ENCODE peak calls at places on chromosome 1, in nine cellular contexts. One of them, this sample, is unnamed.
A peak's percentile ranks its signal among the peaks of the same experiment; 100 is the strongest.

GRCh38 chr1:17120962-17121837 is 1.9 kb upstream of the PADI2 start:
- DNase-seq in HCEC 1CT: no peak
- DNase-seq in fibroblast of the conjunctiva: no peak
- DNase-seq in prostate gland: peak; percentile 42
- DNase-seq in activated T-helper 1 cell treated with Interleukin-2 at 50 U/mL for 16 hours: no peak
- DNase-seq in type B pancreatic cell: no peak
- DNase-seq in dermis blood vessel endothelial cell: no peak
- DNase-seq in NCI-H510A treated with DMSO at 0.1 percent for 48 hours: no peak
- DNase-seq in cardiac septum: peak; percentile 71
- DNase-seq in this sample: no peak

GRCh38 chr1:51675177-51675780 is 58.4 kb downstream of the OSBPL9 start:
- DNase-seq in HCEC 1CT: peak; percentile 48
- DNase-seq in prostate gland: no peak
- DNase-seq in activated T-helper 1 cell treated with Interleukin-2 at 50 U/mL for 16 hours: no peak
- DNase-seq in fibroblast of the conjunctiva: no peak
- DNase-seq in type B pancreatic cell: no peak
- DNase-seq in NCI-H510A treated with DMSO at 0.1 percent for 48 hours: no peak
- DNase-seq in cardiac septum: no peak
- DNase-seq in dermis blood vessel endothelial cell: no peak
- DNase-seq in this sample: no peak

GRCh38 chr1:5638582-5638981 is 353.6 kb downstream of the NPHP4 start:
- DNase-seq in NCI-H510A treated with DMSO at 0.1 percent for 48 hours: no peak
- DNase-seq in type B pancreatic cell: no peak
- DNase-seq in dermis blood vessel endothelial cell: no peak
- DNase-seq in fibroblast of the conjunctiva: no peak
- DNase-seq in HCEC 1CT: no peak
- DNase-seq in cardiac septum: no peak
- DNase-seq in prostate gland: no peak
- DNase-seq in activated T-helper 1 cell treated with Interleukin-2 at 50 U/mL for 16 hours: no peak
- DNase-seq in this sample: no peak

GRCh38 chr1:211831558-211832323 is 1.2 kb upstream of the LPGAT1 start:
- DNase-seq in activated T-helper 1 cell treated with Interleukin-2 at 50 U/mL for 16 hours: no peak
- DNase-seq in HCEC 1CT: no peak
- DNase-seq in type B pancreatic cell: no peak
- DNase-seq in fibroblast of the conjunctiva: no peak
- DNase-seq in NCI-H510A treated with DMSO at 0.1 percent for 48 hours: peak; percentile 63
- DNase-seq in prostate gland: no peak
- DNase-seq in dermis blood vessel endothelial cell: no peak
- DNase-seq in cardiac septum: no peak
- DNase-seq in this sample: peak; percentile 95

GRCh38 chr1:43366601-43367025 is 1.2 kb downstream of the ELOVL1 start:
- DNase-seq in type B pancreatic cell: no peak
- DNase-seq in cardiac septum: no peak
- DNase-seq in NCI-H510A treated with DMSO at 0.1 percent for 48 hours: peak; percentile 89
- DNase-seq in prostate gland: no peak
- DNase-seq in fibroblast of the conjunctiva: no peak
- DNase-seq in dermis blood vessel endothelial cell: peak; percentile 20
- DNase-seq in HCEC 1CT: no peak
- DNase-seq in activated T-helper 1 cell treated with Interleukin-2 at 50 U/mL for 16 hours: no peak
- DNase-seq in this sample: no peak

GRCh38 chr1:170967042-170967910 is 31.9 kb downstream of the MROH9 start:
- DNase-seq in prostate gland: peak; percentile 10
- DNase-seq in cardiac septum: no peak
- DNase-seq in NCI-H510A treated with DMSO at 0.1 percent for 48 hours: peak; percentile 43
- DNase-seq in type B pancreatic cell: no peak
- DNase-seq in fibroblast of the conjunctiva: peak; percentile 39
- DNase-seq in dermis blood vessel endothelial cell: peak; percentile 60
- DNase-seq in HCEC 1CT: peak; percentile 50
- DNase-seq in activated T-helper 1 cell treated with Interleukin-2 at 50 U/mL for 16 hours: no peak
- DNase-seq in this sample: peak; percentile 1

GRCh38 chr1:109977657-109978378 is 6.7 kb upstream of the AHCYL1 start:
- DNase-seq in type B pancreatic cell: no peak
- DNase-seq in activated T-helper 1 cell treated with Interleukin-2 at 50 U/mL for 16 hours: no peak
- DNase-seq in NCI-H510A treated with DMSO at 0.1 percent for 48 hours: no peak
- DNase-seq in dermis blood vessel endothelial cell: no peak
- DNase-seq in fibroblast of the conjunctiva: no peak
- DNase-seq in cardiac septum: no peak
- DNase-seq in HCEC 1CT: no peak
- DNase-seq in prostate gland: no peak
- DNase-seq in this sample: no peak

GRCh38 chr1:77605246-77606026 is 77.0 kb downstream of the ZZZ3 start:
- DNase-seq in HCEC 1CT: peak; percentile 16
- DNase-seq in cardiac septum: peak; percentile 76
- DNase-seq in prostate gland: no peak
- DNase-seq in NCI-H510A treated with DMSO at 0.1 percent for 48 hours: peak; percentile 27
- DNase-seq in activated T-helper 1 cell treated with Interleukin-2 at 50 U/mL for 16 hours: no peak
- DNase-seq in type B pancreatic cell: no peak
- DNase-seq in fibroblast of the conjunctiva: peak; percentile 35
- DNase-seq in dermis blood vessel endothelial cell: peak; percentile 33
- DNase-seq in this sample: no peak

GRCh38 chr1:45037456-45037855 is 25.4 kb downstream of the UROD start:
- DNase-seq in cardiac septum: no peak
- DNase-seq in dermis blood vessel endothelial cell: no peak
- DNase-seq in HCEC 1CT: no peak
- DNase-seq in prostate gland: no peak
- DNase-seq in NCI-H510A treated with DMSO at 0.1 percent for 48 hours: no peak
- DNase-seq in fibroblast of the conjunctiva: no peak
- DNase-seq in activated T-helper 1 cell treated with Interleukin-2 at 50 U/mL for 16 hours: no peak
- DNase-seq in type B pancreatic cell: no peak
- DNase-seq in this sample: no peak

GRCh38 chr1:222739465-222739864 is 2.5 kb downstream of the FAM177B start:
- DNase-seq in activated T-helper 1 cell treated with Interleukin-2 at 50 U/mL for 16 hours: no peak
- DNase-seq in dermis blood vessel endothelial cell: no peak
- DNase-seq in fibroblast of the conjunctiva: no peak
- DNase-seq in NCI-H510A treated with DMSO at 0.1 percent for 48 hours: no peak
- DNase-seq in prostate gland: no peak
- DNase-seq in HCEC 1CT: no peak
- DNase-seq in cardiac septum: no peak
- DNase-seq in type B pancreatic cell: no peak
- DNase-seq in this sample: no peak

GRCh38 chr1:175373786-175374623 is 181.4 kb upstream of the KIAA0040 start:
- DNase-seq in HCEC 1CT: no peak
- DNase-seq in type B pancreatic cell: no peak
- DNase-seq in fibroblast of the conjunctiva: no peak
- DNase-seq in prostate gland: no peak
- DNase-seq in NCI-H510A treated with DMSO at 0.1 percent for 48 hours: peak; percentile 5
- DNase-seq in cardiac septum: no peak
- DNase-seq in activated T-helper 1 cell treated with Interleukin-2 at 50 U/mL for 16 hours: no peak
- DNase-seq in dermis blood vessel endothelial cell: peak; percentile 62
- DNase-seq in this sample: peak; percentile 38

GRCh38 chr1:20165522-20165951 is 20.4 kb upstream of the UBXN10 start:
- DNase-seq in fibroblast of the conjunctiva: no peak
- DNase-seq in HCEC 1CT: no peak
- DNase-seq in cardiac septum: no peak
- DNase-seq in prostate gland: no peak
- DNase-seq in type B pancreatic cell: no peak
- DNase-seq in activated T-helper 1 cell treated with Interleukin-2 at 50 U/mL for 16 hours: no peak
- DNase-seq in NCI-H510A treated with DMSO at 0.1 percent for 48 hours: peak; percentile 38
- DNase-seq in dermis blood vessel endothelial cell: peak; percentile 46
- DNase-seq in this sample: no peak

GRCh38 chr1:101388904-101389546 is 152.2 kb downstream of the S1PR1 start:
- DNase-seq in prostate gland: no peak
- DNase-seq in type B pancreatic cell: no peak
- DNase-seq in cardiac septum: no peak
- DNase-seq in NCI-H510A treated with DMSO at 0.1 percent for 48 hours: no peak
- DNase-seq in dermis blood vessel endothelial cell: no peak
- DNase-seq in activated T-helper 1 cell treated with Interleukin-2 at 50 U/mL for 16 hours: no peak
- DNase-seq in fibroblast of the conjunctiva: no peak
- DNase-seq in HCEC 1CT: no peak
- DNase-seq in this sample: peak; percentile 39

GRCh38 chr1:98323906-98324358 is 337.6 kb upstream of the SNX7 start:
- DNase-seq in activated T-helper 1 cell treated with Interleukin-2 at 50 U/mL for 16 hours: no peak
- DNase-seq in dermis blood vessel endothelial cell: peak; percentile 92
- DNase-seq in cardiac septum: no peak
- DNase-seq in type B pancreatic cell: no peak
- DNase-seq in fibroblast of the conjunctiva: peak; percentile 73
- DNase-seq in NCI-H510A treated with DMSO at 0.1 percent for 48 hours: no peak
- DNase-seq in HCEC 1CT: peak; percentile 90
- DNase-seq in prostate gland: no peak
- DNase-seq in this sample: no peak

GRCh38 chr1:231107600-231108326 is 54.1 kb upstream of the TRIM67 start:
- DNase-seq in activated T-helper 1 cell treated with Interleukin-2 at 50 U/mL for 16 hours: no peak
- DNase-seq in HCEC 1CT: no peak
- DNase-seq in fibroblast of the conjunctiva: no peak
- DNase-seq in dermis blood vessel endothelial cell: no peak
- DNase-seq in prostate gland: no peak
- DNase-seq in cardiac septum: no peak
- DNase-seq in type B pancreatic cell: no peak
- DNase-seq in NCI-H510A treated with DMSO at 0.1 percent for 48 hours: no peak
- DNase-seq in this sample: no peak

GRCh38 chr1:27365372-27366112 is 1.2 kb downstream of the MAP3K6 start:
- DNase-seq in cardiac septum: peak; percentile 97
- DNase-seq in HCEC 1CT: peak; percentile 92
- DNase-seq in activated T-helper 1 cell treated with Interleukin-2 at 50 U/mL for 16 hours: peak; percentile 61
- DNase-seq in dermis blood vessel endothelial cell: peak; percentile 90
- DNase-seq in prostate gland: peak; percentile 90
- DNase-seq in type B pancreatic cell: peak; percentile 85
- DNase-seq in fibroblast of the conjunctiva: peak; percentile 77
- DNase-seq in NCI-H510A treated with DMSO at 0.1 percent for 48 hours: peak; percentile 81
- DNase-seq in this sample: peak; percentile 72

This sample was measured in NCI-H524.